ENCODE peak calls at places on chromosomes 4 and X, in seven cellular contexts. G, Y, A, Q, W, H and K are unnamed samples.
A peak's percentile ranks its signal among the peaks of the same experiment; 100 is the strongest.

GRCh38 chr4:186628058-186628711 is 72.8 kb upstream of the MTNR1A start:
- DNase-seq in G (no peak), Y (no peak), A (no peak), Q (no peak), W (no peak), H (no peak), K (no peak)

GRCh38 chr4:16875487-16875886 is 23.0 kb downstream of the LDB2 start:
- DNase-seq in G (peak; percentile 38), Y (no peak), A (no peak), Q (no peak), W (no peak), H (no peak), K (no peak)

GRCh38 chr4:141124224-141124623 is 9.0 kb downstream of the RNF150 start:
- DNase-seq in G (no peak), Y (no peak), A (no peak), Q (no peak), W (no peak), H (no peak), K (no peak)

GRCh38 chr4:80182237-80182866 is 15.0 kb upstream of the PRDM8 start:
- DNase-seq in G (no peak), Y (no peak), A (no peak), Q (no peak), W (no peak), H (no peak), K (no peak)

GRCh38 chrX:48649109-48649508 is 34.5 kb upstream of the WAS start:
- DNase-seq in G (no peak), Y (no peak), A (no peak), Q (no peak), W (no peak), H (no peak), K (no peak)

GRCh38 chr4:20916106-20916505 is 215.8 kb downstream of the PACRGL start:
- DNase-seq in G (no peak), Y (no peak), A (no peak), Q (no peak), W (no peak), H (no peak), K (no peak)

GRCh38 chr4:25486171-25486570 is 109.1 kb downstream of the ANAPC4 start:
- DNase-seq in G (no peak), Y (no peak), A (no peak), Q (no peak), W (no peak), H (no peak), K (no peak)

GRCh38 chrX:129318375-129318774 is 204.9 kb downstream of the SMARCA1 start:
- DNase-seq in G (peak; percentile 27), Y (no peak), A (no peak), Q (peak; percentile 15), W (no peak), H (no peak), K (no peak)

GRCh38 chrX:136953867-136954787 is 73.6 kb upstream of the RBMX start:
- DNase-seq in G (peak; percentile 83), Y (peak; percentile 45), A (peak; percentile 65), Q (peak; percentile 40), W (no peak), H (peak; percentile 55), K (peak; percentile 35)

GRCh38 chr4:133618963-133619362 is 469.9 kb downstream of the PCDH10 start:
- DNase-seq in G (no peak), Y (no peak), A (no peak), Q (no peak), W (no peak), H (no peak), K (no peak)

GRCh38 chr4:824461-825062 is 1.4 kb downstream of the CPLX1 start:
- DNase-seq in G (no peak), Y (no peak), A (no peak), Q (no peak), W (no peak), H (no peak), K (no peak)

GRCh38 chrX:48045410-48046311 is 25.8 kb downstream of the ZNF630 start:
- DNase-seq in G (peak; percentile 40), Y (no peak), A (no peak), Q (peak; percentile 44), W (no peak), H (no peak), K (no peak)

GRCh38 chrX:47662144-47662657 is 3.2 kb upstream of the UXT start:
- DNase-seq in G (peak; percentile 54), Y (no peak), A (no peak), Q (no peak), W (no peak), H (no peak), K (no peak)

GRCh38 chr4:104491396-104491821 is 3.3 kb downstream of the CXXC4 start:
- DNase-seq in G (peak; percentile 74), Y (peak; percentile 69), A (no peak), Q (no peak), W (no peak), H (peak; percentile 51), K (no peak)

GRCh38 chr4:86271057-86271456 is 88.8 kb downstream of the MAPK10 start:
- DNase-seq in G (no peak), Y (no peak), A (no peak), Q (no peak), W (no peak), H (no peak), K (no peak)

GRCh38 chrX:24231780-24232179 is 82.1 kb downstream of the SUPT20HL2 start:
- DNase-seq in G (no peak), Y (no peak), A (no peak), Q (no peak), W (no peak), H (no peak), K (no peak)

GRCh38 chr4:177367336-177367735 is 57.7 kb downstream of the NEIL3 start:
- DNase-seq in G (no peak), Y (no peak), A (no peak), Q (no peak), W (no peak), H (no peak), K (no peak)

DNA sequence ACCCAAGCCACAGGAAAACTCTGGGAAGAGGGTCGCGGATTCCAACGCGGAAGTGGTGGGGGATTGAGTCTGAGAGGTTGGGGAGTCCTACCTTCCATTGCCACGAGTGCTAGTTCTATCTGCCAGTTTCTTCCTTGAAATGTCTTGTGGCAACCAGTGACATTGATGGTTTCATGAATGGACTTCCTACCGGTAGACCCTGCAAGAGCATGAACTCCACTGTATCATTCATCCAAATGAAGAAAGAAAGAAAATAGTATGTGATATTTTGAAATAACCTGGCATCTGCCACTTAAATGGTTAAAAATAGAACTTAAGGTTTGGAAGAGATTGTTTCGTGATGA is 1.1 kb upstream of the SLC10A7 start:
- DNase-seq in G (no peak), Y (no peak), A (no peak), Q (no peak), W (no peak), H (no peak), K (no peak)
- H3K27ac ChIP-seq in G (peak overlapping the region; percentile 97), Y (no peak overlapping the region), A (peak overlapping the region; percentile 79), Q (peak overlapping the region; percentile 51), W (peak overlapping the region; percentile 78), H (peak overlapping the region; percentile 87), K (no peak overlapping the region)

GRCh38 chr4:3485011-3485881 is 22.1 kb downstream of the DOK7 start:
- DNase-seq in G (no peak), Y (no peak), A (no peak), Q (no peak), W (no peak), H (no peak), K (no peak)

GRCh38 chr4:3488791-3489190 is 25.7 kb downstream of the DOK7 start:
- DNase-seq in G (no peak), Y (no peak), A (no peak), Q (no peak), W (no peak), H (no peak), K (no peak)

GRCh38 chr4:3487861-3488260 is 24.8 kb downstream of the DOK7 start:
- DNase-seq in G (no peak), Y (no peak), A (no peak), Q (no peak), W (no peak), H (no peak), K (no peak)

GRCh38 chr4:3485882-3486555 is 22.9 kb downstream of the DOK7 start:
- DNase-seq in G (no peak), Y (no peak), A (no peak), Q (no peak), W (no peak), H (no peak), K (no peak)

DNA sequence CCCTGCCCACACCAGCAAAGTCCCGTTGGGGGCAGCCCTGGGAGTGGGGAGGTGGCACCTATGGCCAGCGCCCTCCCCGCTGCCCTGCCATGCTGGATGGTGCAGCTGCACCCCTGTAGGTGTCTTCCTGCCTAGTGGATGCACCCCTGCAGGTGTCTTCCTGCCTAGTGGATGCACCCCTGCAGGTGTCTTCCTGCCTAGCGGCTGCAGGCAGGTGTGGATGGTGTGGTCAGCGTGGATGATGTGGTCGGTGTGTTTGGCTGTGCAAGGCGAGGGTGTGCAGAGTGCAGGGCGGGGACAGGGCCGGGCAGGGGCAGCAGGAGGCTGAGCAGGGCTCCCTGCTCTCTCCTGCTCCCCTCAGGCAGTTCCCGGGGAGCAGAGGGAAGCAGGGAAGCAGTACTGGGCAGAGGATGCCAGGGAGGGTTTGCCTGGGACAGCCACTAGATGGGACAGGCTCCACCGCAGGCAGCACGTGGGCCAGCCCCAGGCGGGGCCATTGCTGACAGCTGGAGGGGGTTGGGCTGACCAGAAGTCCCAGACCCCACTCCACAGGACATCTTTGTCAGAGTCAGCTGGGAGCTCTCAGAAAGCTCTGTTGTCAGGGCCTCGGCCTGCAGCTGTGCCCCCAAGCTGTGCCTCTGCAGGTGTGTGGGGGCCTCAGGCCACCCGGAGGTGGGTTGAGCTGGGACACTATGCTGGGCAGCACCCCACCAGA is 23.6 kb downstream of the DOK7 start:
- DNase-seq in G (no peak), Y (no peak), A (no peak), Q (no peak), W (no peak), H (no peak), K (no peak)
- H3K27me3 ChIP-seq in G (peaks cover 12% of the 10 kb centered on the region), Y (peaks cover 18% of the 10 kb centered on the region), A (no peaks in the 10 kb centered on the region), Q (no peaks in the 10 kb centered on the region), W (no peaks in the 10 kb centered on the region), H (peaks cover 52% of the 10 kb centered on the region), K (peaks cover 11% of the 10 kb centered on the region)

GRCh38 chr4:90715242-90715641 is 588.0 kb downstream of the CCSER1 start:
- DNase-seq in G (no peak), Y (no peak), A (no peak), Q (no peak), W (no peak), H (no peak), K (no peak)

GRCh38 chr4:90718926-90719325 is 591.7 kb downstream of the CCSER1 start:
- DNase-seq in G (no peak), Y (no peak), A (no peak), Q (no peak), W (no peak), H (no peak), K (no peak)
- H3K4me3 ChIP-seq in G (no peak overlapping the region), Y (no peak overlapping the region), A (no peak overlapping the region), Q (no peak overlapping the region), W (no peak overlapping the region), H (no peak overlapping the region), K (no peak overlapping the region)

GRCh38 chrX:80216086-80216485 is 201.5 kb downstream of the TBX22 start:
- DNase-seq in G (no peak), Y (no peak), A (no peak), Q (no peak), W (no peak), H (no peak), K (no peak)
- H3K27ac ChIP-seq in G (no peak overlapping the region), Y (no peak overlapping the region), A (no peak overlapping the region), Q (no peak overlapping the region), W (no peak overlapping the region), H (no peak overlapping the region), K (no peak overlapping the region)